ENCODE peak calls at places on chromosomes 11 and 22, in seven cellular contexts. One of them, this sample, is unnamed.
A peak's percentile ranks its signal among the peaks of the same experiment; 100 is the strongest.

GRCh38 chr11:83409476-83409875 is 123.3 kb upstream of the CCDC90B start:
- DNase-seq in GM12891: no peak
- DNase-seq in Calu3: no peak
- DNase-seq in Right ventricle myocardium superior: no peak
- DNase-seq in lung microvascular endothelial cell: no peak
- DNase-seq in renal cortical epithelial cell: no peak
- DNase-seq in adipocyte: no peak
- DNase-seq in this sample: no peak

GRCh38 chr11:113577356-113578163 is 102.4 kb upstream of the DRD2 start:
- DNase-seq in renal cortical epithelial cell: peak; percentile 3
- DNase-seq in lung microvascular endothelial cell: no peak
- DNase-seq in adipocyte: no peak
- DNase-seq in GM12891: no peak
- DNase-seq in Right ventricle myocardium superior: no peak
- DNase-seq in Calu3: peak; percentile 40
- DNase-seq in this sample: no peak

GRCh38 chr11:27592111-27592780 is 85.7 kb upstream of the LIN7C start:
- DNase-seq in renal cortical epithelial cell: no peak
- DNase-seq in GM12891: no peak
- DNase-seq in Right ventricle myocardium superior: no peak
- DNase-seq in Calu3: no peak
- DNase-seq in lung microvascular endothelial cell: no peak
- DNase-seq in adipocyte: peak; percentile 34
- DNase-seq in this sample: no peak

GRCh38 chr22:22410121-22410520 is 98.4 kb downstream of the ZNF280B start:
- DNase-seq in lung microvascular endothelial cell: no peak
- DNase-seq in Right ventricle myocardium superior: peak; percentile 78
- DNase-seq in Calu3: no peak
- DNase-seq in renal cortical epithelial cell: no peak
- DNase-seq in GM12891: no peak
- DNase-seq in adipocyte: no peak
- DNase-seq in this sample: no peak

GRCh38 chr22:41117127-41117965 is 25.0 kb downstream of the EP300 start:
- DNase-seq in Right ventricle myocardium superior: no peak
- DNase-seq in GM12891: no peak
- DNase-seq in lung microvascular endothelial cell: no peak
- DNase-seq in renal cortical epithelial cell: no peak
- DNase-seq in Calu3: no peak
- DNase-seq in adipocyte: no peak
- DNase-seq in this sample: no peak

GRCh38 chr11:128613300-128613995 is 26.1 kb upstream of the ETS1 start:
- DNase-seq in lung microvascular endothelial cell: no peak
- DNase-seq in Calu3: no peak
- DNase-seq in renal cortical epithelial cell: no peak
- DNase-seq in GM12891: no peak
- DNase-seq in Right ventricle myocardium superior: no peak
- DNase-seq in adipocyte: no peak
- DNase-seq in this sample: no peak

GRCh38 chr11:61019818-61020405 is 48.4 kb downstream of the CD6 start:
- DNase-seq in GM12891: no peak
- DNase-seq in adipocyte: no peak
- DNase-seq in Calu3: no peak
- DNase-seq in Right ventricle myocardium superior: peak; percentile 17
- DNase-seq in renal cortical epithelial cell: no peak
- DNase-seq in lung microvascular endothelial cell: no peak
- DNase-seq in this sample: no peak

GRCh38 chr11:45576461-45577215 is 88.8 kb downstream of the CHST1 start:
- DNase-seq in renal cortical epithelial cell: no peak
- DNase-seq in Right ventricle myocardium superior: no peak
- DNase-seq in adipocyte: no peak
- DNase-seq in lung microvascular endothelial cell: no peak
- DNase-seq in Calu3: no peak
- DNase-seq in GM12891: no peak
- DNase-seq in this sample: no peak

GRCh38 chr22:29212738-29213137 is 7.0 kb downstream of the EMID1 start:
- DNase-seq in renal cortical epithelial cell: no peak
- DNase-seq in adipocyte: no peak
- DNase-seq in Calu3: no peak
- DNase-seq in lung microvascular endothelial cell: no peak
- DNase-seq in Right ventricle myocardium superior: no peak
- DNase-seq in GM12891: no peak
- DNase-seq in this sample: no peak

GRCh38 chr11:11461473-11461872 is 108.4 kb upstream of the CSNK2A3 start:
- DNase-seq in adipocyte: no peak
- DNase-seq in Calu3: no peak
- DNase-seq in renal cortical epithelial cell: no peak
- DNase-seq in lung microvascular endothelial cell: no peak
- DNase-seq in Right ventricle myocardium superior: peak; percentile 61
- DNase-seq in GM12891: no peak
- DNase-seq in this sample: no peak

GRCh38 chr22:28440517-28441366 is 238.9 kb downstream of the TTC28 start:
- DNase-seq in adipocyte: peak; percentile 47
- DNase-seq in Right ventricle myocardium superior: no peak
- DNase-seq in GM12891: no peak
- DNase-seq in renal cortical epithelial cell: peak; percentile 34
- DNase-seq in lung microvascular endothelial cell: peak; percentile 40
- DNase-seq in Calu3: no peak
- DNase-seq in this sample: no peak

GRCh38 chr11:114140826-114141225 is 81.3 kb downstream of the ZBTB16 start:
- DNase-seq in GM12891: no peak
- DNase-seq in renal cortical epithelial cell: no peak
- DNase-seq in adipocyte: no peak
- DNase-seq in lung microvascular endothelial cell: no peak
- DNase-seq in Calu3: no peak
- DNase-seq in Right ventricle myocardium superior: no peak
- DNase-seq in this sample: no peak

GRCh38 chr11:131889760-131890620 is 519.6 kb downstream of the NTM start:
- DNase-seq in lung microvascular endothelial cell: peak; percentile 53
- DNase-seq in Right ventricle myocardium superior: no peak
- DNase-seq in adipocyte: no peak
- DNase-seq in GM12891: no peak
- DNase-seq in renal cortical epithelial cell: no peak
- DNase-seq in Calu3: no peak
- DNase-seq in this sample: no peak

This sample was measured in T47D.